ENCODE peak calls at places on chromosome 21, in four cellular contexts. J is right lobe of liver, M is cardiac fibroblast, L is psoas muscle. T is an unnamed sample.

GRCh38 chr21:31222142-31222541 is 121.9 kb downstream of the TIAM1 start:
- DNase-seq in J (no peak), M (peak), L (no peak), T (peak)

GRCh38 chr21:37153193-37153934 is 80.3 kb downstream of the TTC3 start:
- DNase-seq in J (no peak), M (peak), L (no peak), T (peak)

GRCh38 chr21:16239659-16240265 is 510.0 kb downstream of the USP25 start:
- DNase-seq in J (no peak), M (no peak), L (no peak), T (no peak)

GRCh38 chr21:17900281-17900989 is 81.3 kb upstream of the C21orf91 start:
- DNase-seq in J (no peak), M (no peak), L (peak), T (no peak)

GRCh38 chr21:38506606-38507331 is 8.5 kb upstream of the ERG start:
- DNase-seq in J (no peak), M (no peak), L (no peak), T (no peak)

GRCh38 chr21:27291006-27291405 is 324.1 kb upstream of the ADAMTS5 start:
- DNase-seq in J (no peak), M (peak), L (no peak), T (no peak)

GRCh38 chr21:27425172-27425571 is 458.3 kb upstream of the ADAMTS5 start:
- DNase-seq in J (no peak), M (peak), L (no peak), T (no peak)

GRCh38 chr21:44423312-44423821 is 31.9 kb upstream of the LRRC3 start:
- DNase-seq in J (peak), M (no peak), L (no peak), T (no peak)

GRCh38 chr21:44699502-44700001 is 2.6 kb downstream of the KRTAP10-12 start:
- DNase-seq in J (peak), M (no peak), L (no peak), T (no peak)

GRCh38 chr21:19553930-19554615 is 1150.5 kb upstream of the TMPRSS15 start:
- DNase-seq in J (no peak), M (no peak), L (no peak), T (no peak)

GRCh38 chr21:36706482-36706852 is 7.6 kb downstream of the SIM2 start:
- DNase-seq in J (no peak), M (no peak), L (no peak), T (no peak)

GRCh38 chr21:46081022-46081861 is 16.7 kb upstream of the COL6A2 start:
- DNase-seq in J (no peak), M (no peak), L (no peak), T (no peak)

GRCh38 chr21:44931137-44931500 is 8.7 kb upstream of the SLX9 start:
- DNase-seq in J (no peak), M (peak), L (peak), T (no peak)

GRCh38 chr21:25790122-25790951 is 55.6 kb downstream of the GABPA start:
- DNase-seq in J (no peak), M (peak), L (no peak), T (peak)

GRCh38 chr21:45447821-45448220 is 42.9 kb downstream of the COL18A1 start:
- DNase-seq in J (no peak), M (peak), L (no peak), T (no peak)

GRCh38 chr21:17736072-17736471 is 83.1 kb downstream of the C21orf91 start:
- DNase-seq in J (no peak), M (no peak), L (no peak), T (no peak)

GRCh38 chr21:38683222-38683621 is 122.5 kb upstream of the ETS2 start:
- DNase-seq in J (no peak), M (peak), L (no peak), T (no peak)

GRCh38 chr21:26185446-26185845 is 14.9 kb upstream of the APP start:
- DNase-seq in J (no peak), M (no peak), L (no peak), T (no peak)

GRCh38 chr21:45994086-45994661 is 12.6 kb downstream of the COL6A1 start:
- DNase-seq in J (peak), M (no peak), L (peak), T (no peak)

DNA sequence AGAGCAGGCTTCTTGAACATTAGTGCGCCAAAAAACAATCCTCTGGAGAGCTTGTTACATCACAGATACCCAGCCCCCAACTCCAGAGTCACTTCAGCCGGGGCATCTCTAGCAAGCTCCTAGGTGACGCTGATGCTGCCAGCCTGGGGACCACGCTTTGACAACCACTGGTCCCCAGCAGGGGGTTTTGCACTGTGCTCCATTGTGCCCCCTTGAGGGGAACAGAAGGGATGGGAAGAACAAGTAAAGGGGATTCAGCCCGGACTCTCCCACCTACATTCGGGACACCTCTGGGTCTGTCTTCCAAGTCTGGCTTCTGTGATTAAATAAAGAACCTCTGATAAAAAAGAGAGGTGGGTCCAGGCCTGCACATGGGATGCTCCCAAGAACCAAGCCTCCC is 60.4 kb downstream of the ATP5PO start:
- DNase-seq in J (no peak), M (no peak), L (no peak), T (no peak)
- TF ChIP-seq CTCF in J (no peak), M (peak), L (no peak), T (peak)

GRCh38 chr21:33554982-33555344 is 12.1 kb downstream of the SON start:
- DNase-seq in J (no peak), M (no peak), L (no peak), T (no peak)
- H3K4me3 ChIP-seq in J (no peak), M (no peak), L (no peak), T (no peak)

GRCh38 chr21:43315244-43316137 is 111.4 kb downstream of the SIK1 start:
- DNase-seq in J (peak), M (no peak), L (peak), T (no peak)
- TF ChIP-seq CTCF in J (no peak), M (no peak), L (no peak), T (peak)

GRCh38 chr21:42675403-42675802 is 22.0 kb downstream of the PDE9A start:
- DNase-seq in J (no peak), M (no peak), L (no peak), T (no peak)

GRCh38 chr21:42672699-42673458 is 19.5 kb downstream of the PDE9A start:
- DNase-seq in J (peak), M (peak), L (no peak), T (peak)

GRCh38 chr21:42673633-42674328 is 20.4 kb downstream of the PDE9A start:
- DNase-seq in J (no peak), M (no peak), L (no peak), T (no peak)

GRCh38 chr21:42676799-42677198 is 23.4 kb downstream of the PDE9A start:
- DNase-seq in J (peak), M (no peak), L (no peak), T (no peak)

GRCh38 chr21:42674351-42674940 is 21.0 kb downstream of the PDE9A start:
- DNase-seq in J (no peak), M (peak), L (peak), T (no peak)
- H3K4me3 ChIP-seq in J (no peak), M (no peak), L (peak), T (no peak)

DNA sequence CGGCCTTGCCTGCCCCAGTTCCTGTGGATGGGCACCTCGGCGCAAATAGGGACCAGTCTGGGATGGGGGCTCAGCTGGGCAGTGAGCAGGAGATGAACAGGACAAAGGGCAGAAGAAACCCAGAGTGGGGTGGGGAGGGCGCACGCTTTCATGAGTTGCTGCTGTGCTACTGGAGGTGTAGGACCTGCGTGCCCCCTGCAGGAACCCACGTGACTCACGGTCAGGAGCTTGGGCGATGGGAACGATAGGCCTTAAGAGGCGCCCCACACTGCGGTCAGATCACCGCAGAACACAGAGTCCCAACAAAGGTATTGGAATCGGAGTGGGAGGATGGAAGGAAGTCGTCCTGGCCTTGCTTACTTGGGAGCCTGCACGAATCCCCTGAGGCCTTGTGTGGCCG is 17.2 kb downstream of the PRDM15 start:
- DNase-seq in J (no peak), M (no peak), L (no peak), T (no peak)
- TF ChIP-seq CTCF in J (no peak), M (no peak), L (no peak), T (no peak)

DNA sequence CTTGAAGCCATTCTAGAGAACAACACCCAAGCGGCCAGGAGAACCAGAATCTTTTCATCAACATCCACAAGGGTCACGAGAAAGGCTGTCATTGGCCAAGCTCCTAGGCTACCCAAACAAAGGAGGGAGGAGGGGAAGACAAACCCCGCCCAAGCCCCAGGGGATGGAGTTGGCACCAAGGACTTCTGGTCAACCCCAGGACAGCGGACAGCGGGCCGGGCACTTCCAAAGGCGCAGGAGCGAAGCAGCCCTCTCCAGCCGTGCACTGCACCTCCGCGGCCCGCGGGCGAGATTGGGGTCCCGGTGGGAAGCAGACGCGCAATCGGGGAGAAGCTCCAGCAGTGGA is at the start of gene CLIC6:
- DNase-seq in J (no peak), M (no peak), L (peak), T (peak)
- H3K4me3 ChIP-seq in J (peak), M (peak), L (peak), T (peak)